ENCODE peak calls at places on chromosomes 16 and 17, in ten cellular contexts. P is ascending aorta, M is stomach, E is adrenal gland, F is breast epithelium, Q is H1, O is lung, A is psoas muscle, B is HCT116, U is left ventricle myocardium inferior. T is an unnamed sample.

GRCh38 chr17:82647593-82648164 is 565 bp downstream of the WDR45B start:
- DNase-seq in P (no peak), F (peak; percentile 23), M (peak; percentile 42), A (peak; percentile 53), O (peak; percentile 41), E (peak; percentile 47), U (no peak), B (no peak), Q (no peak), T (no peak)

GRCh38 chr17:64780096-64781012 is 118.2 kb upstream of the SMURF2 start:
- DNase-seq in M (peak; percentile 73), A (peak; percentile 54), U (peak; percentile 43), Q (no peak), F (peak; percentile 78), O (peak; percentile 83), P (no peak), E (peak; percentile 56), B (peak; percentile 84), T (no peak)

GRCh38 chr17:63165420-63165819 is 199.4 kb downstream of the TANC2 start:
- DNase-seq in Q (no peak), B (no peak), O (no peak), P (no peak), U (no peak), F (no peak), E (no peak), M (no peak), A (no peak), T (no peak)

GRCh38 chr16:79864032-79864780 is 263.7 kb upstream of the MAF start:
- DNase-seq in E (no peak), U (no peak), P (no peak), F (no peak), Q (no peak), M (no peak), A (no peak), B (no peak), O (no peak), T (no peak)

GRCh38 chr16:30948956-30949654 is at the start of gene ORAI3:
- DNase-seq in E (peak; percentile 86), O (peak; percentile 75), Q (no peak), M (peak; percentile 77), P (no peak), B (no peak), A (peak; percentile 77), F (peak; percentile 68), U (peak; percentile 84), T (no peak)

GRCh38 chr16:67235816-67236547 is 9.1 kb downstream of the TMEM208 start:
- DNase-seq in A (no peak), P (no peak), F (no peak), E (no peak), Q (no peak), B (no peak), M (no peak), U (no peak), O (no peak), T (no peak)

GRCh38 chr17:556431-556995 is 158.1 kb downstream of the VPS53 start:
- DNase-seq in F (no peak), Q (no peak), P (no peak), U (no peak), E (no peak), M (no peak), O (no peak), A (no peak), B (no peak), T (no peak)

GRCh38 chr16:66250686-66251405 is 115.6 kb upstream of the CDH5 start:
- DNase-seq in M (peak; percentile 36), U (peak; percentile 84), E (peak; percentile 51), O (peak; percentile 61), B (no peak), F (peak; percentile 87), Q (no peak), P (no peak), A (peak; percentile 81), T (no peak)

GRCh38 chr16:19744670-19745069 is 26.6 kb downstream of the IQCK start:
- DNase-seq in B (no peak), Q (no peak), P (no peak), A (no peak), O (no peak), E (no peak), F (no peak), M (no peak), U (no peak), T (no peak)

DNA sequence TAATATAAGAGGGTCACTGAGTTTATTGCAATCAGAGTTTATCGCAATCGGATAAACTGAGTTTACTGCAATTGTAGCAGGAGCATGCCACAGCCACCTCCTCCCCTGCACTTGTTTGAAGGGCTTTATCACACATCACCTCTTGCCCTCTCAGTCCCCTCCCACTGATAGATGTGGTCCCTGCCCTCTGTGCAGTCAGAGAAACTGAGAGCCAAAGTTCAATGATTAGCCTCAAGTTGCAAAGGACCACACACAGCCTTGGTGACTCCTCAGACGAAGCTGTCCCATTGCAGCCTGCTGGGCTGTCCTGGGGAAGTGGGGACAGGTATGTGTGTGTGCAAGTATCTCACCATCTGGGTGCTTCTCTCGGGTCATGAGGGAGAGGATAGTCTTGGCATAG is 13.6 kb downstream of the ACLY start:
- DNase-seq in Q (no peak), O (no peak), A (no peak), F (no peak), P (no peak), E (no peak), M (no peak), B (no peak), U (no peak), T (no peak)
- H3K36me3 ChIP-seq in Q (peaks cover 94% of the 10 kb centered on the region), O (peaks cover 23% of the 10 kb centered on the region), A (no peaks in the 10 kb centered on the region), F (peaks cover 4% of the 10 kb centered on the region), P (peaks cover 63% of the 10 kb centered on the region), E (no peaks in the 10 kb centered on the region), M (peaks cover 67% of the 10 kb centered on the region), B (peaks cover 71% of the 10 kb centered on the region), U (peaks cover 92% of the 10 kb centered on the region), T (peaks cover 3% of the 10 kb centered on the region)

DNA sequence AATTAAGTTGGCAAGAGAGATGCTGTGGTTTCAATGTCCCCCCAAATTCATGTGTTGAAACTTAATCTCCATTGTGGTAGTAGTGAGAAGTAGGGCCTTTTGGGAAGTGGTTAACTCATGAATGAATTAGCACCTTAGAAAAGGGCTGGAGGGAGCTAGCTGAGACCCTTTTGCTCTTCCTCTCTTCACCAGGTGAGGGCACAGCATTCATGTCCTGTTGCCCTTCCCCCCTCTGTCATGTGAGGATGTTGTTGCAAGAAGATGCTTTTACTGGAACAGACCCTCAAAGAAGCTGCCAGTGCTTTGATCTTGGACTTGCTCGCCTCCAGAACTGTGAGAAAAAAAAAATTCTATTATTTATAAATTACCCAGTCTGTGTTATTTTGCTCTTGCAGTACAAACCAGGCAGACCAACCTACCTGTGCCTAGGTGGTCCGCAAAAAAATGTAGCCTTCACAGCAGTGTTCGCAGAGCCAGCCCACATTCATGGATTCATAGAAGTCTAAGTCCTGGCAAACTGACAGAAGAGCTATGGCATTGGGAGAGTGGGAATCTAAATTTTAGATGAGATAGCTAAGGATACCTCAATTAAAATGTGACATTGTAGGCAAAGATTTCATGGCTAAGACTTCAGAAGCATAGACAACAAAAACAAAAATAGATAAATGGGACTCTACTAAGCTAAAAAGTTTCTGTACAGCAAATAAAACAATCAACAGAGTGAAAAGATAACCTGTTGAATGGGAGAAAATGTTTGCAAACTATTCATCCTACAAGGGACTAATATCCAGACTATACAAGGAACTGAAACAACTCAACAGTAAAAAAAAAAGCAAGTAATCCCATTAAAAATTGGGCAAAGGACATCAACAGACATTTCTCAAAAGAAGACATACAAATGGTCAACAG is 32.0 kb upstream of the ABCA5 start:
- DNase-seq in U (no peak), B (peak; percentile 26), E (no peak), Q (peak; percentile 21), F (no peak), O (no peak), P (no peak), A (no peak), M (no peak), T (no peak)
- H3K36me3 ChIP-seq in U (no peaks in the 10 kb centered on the region), B (no peaks in the 10 kb centered on the region), E (no peaks in the 10 kb centered on the region), Q (no peaks in the 10 kb centered on the region), F (no peaks in the 10 kb centered on the region), O (no peaks in the 10 kb centered on the region), P (no peaks in the 10 kb centered on the region), A (no peaks in the 10 kb centered on the region), M (no peaks in the 10 kb centered on the region), T (no peaks in the 10 kb centered on the region)

GRCh38 chr16:87731607-87732006 is 34.2 kb downstream of the KLHDC4 start:
- DNase-seq in M (no peak), Q (no peak), F (no peak), P (no peak), A (no peak), U (no peak), O (no peak), E (no peak), B (no peak), T (no peak)

GRCh38 chr16:87736003-87736382 is 29.8 kb downstream of the KLHDC4 start:
- DNase-seq in E (no peak), A (no peak), M (no peak), Q (no peak), U (no peak), B (no peak), F (no peak), O (no peak), P (no peak), T (no peak)

GRCh38 chr16:87735270-87736002 is 30.4 kb downstream of the KLHDC4 start:
- DNase-seq in B (no peak), O (no peak), U (no peak), A (no peak), P (no peak), E (no peak), F (no peak), M (no peak), Q (no peak), T (no peak)

GRCh38 chr16:87734644-87735043 is 31.1 kb downstream of the KLHDC4 start:
- DNase-seq in Q (no peak), A (no peak), O (no peak), U (no peak), M (no peak), P (no peak), E (no peak), F (no peak), B (no peak), T (no peak)

DNA sequence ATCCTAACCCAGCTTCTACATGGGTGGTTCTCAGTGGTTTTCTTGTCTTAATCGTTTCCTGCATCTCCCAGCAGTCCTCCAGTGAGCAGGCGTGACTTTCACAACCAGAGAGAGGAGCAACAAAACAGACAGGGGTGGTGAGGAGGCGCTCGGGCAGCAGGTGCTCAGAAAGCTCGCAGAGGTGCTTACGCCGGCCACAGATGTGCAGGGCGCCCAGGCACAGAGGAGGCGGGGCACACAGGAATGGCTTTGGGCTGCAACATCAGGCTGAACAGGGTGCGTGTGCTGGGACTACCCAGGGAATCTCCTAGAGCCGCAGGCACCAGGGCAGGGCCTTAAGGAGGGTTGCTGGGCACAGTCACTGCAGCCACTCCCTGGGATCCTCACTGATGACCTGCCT is 32.6 kb downstream of the KLHDC4 start:
- DNase-seq in Q (no peak), B (no peak), O (no peak), E (no peak), A (no peak), F (no peak), P (no peak), U (no peak), M (no peak), T (no peak)
- H3K36me3 ChIP-seq in Q (peaks cover 13% of the 10 kb centered on the region), B (peaks cover 29% of the 10 kb centered on the region), O (peaks cover 3% of the 10 kb centered on the region), E (no peaks in the 10 kb centered on the region), A (no peaks in the 10 kb centered on the region), F (no peaks in the 10 kb centered on the region), P (peaks cover 23% of the 10 kb centered on the region), U (peaks cover 28% of the 10 kb centered on the region), M (peaks cover 27% of the 10 kb centered on the region), T (no peaks in the 10 kb centered on the region)

DNA sequence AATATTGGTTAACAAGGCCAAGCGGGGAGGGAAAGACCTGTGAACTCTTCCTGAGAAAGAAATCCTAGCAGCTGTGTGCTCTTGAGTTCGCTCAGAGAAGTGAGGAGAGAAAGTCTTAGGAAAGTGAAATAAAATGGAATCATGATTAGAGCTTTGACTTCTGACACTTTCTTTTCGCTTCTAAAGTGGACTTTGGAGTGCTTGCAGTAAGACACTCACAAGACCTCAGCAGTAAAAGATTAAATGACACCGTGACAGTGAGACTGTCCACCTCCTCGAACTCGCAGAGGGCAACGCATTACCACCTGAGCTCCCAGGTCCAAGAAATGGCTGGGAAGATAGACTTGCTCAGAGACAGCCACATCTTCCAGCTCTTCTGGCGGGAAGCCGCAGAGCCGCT is 71.2 kb downstream of the RNF213 start:
- DNase-seq in A (no peak), F (no peak), M (no peak), U (no peak), B (no peak), O (no peak), P (no peak), E (no peak), Q (no peak), T (no peak)
- H3K36me3 ChIP-seq in A (peaks cover 4% of the 10 kb centered on the region), F (peaks cover 15% of the 10 kb centered on the region), M (peaks cover 76% of the 10 kb centered on the region), U (peaks cover 94% of the 10 kb centered on the region), B (peaks cover 11% of the 10 kb centered on the region), O (peaks cover 40% of the 10 kb centered on the region), P (peaks cover 95% of the 10 kb centered on the region), E (no peaks in the 10 kb centered on the region), Q (peaks cover 44% of the 10 kb centered on the region), T (peaks cover 70% of the 10 kb centered on the region)

T was measured in vagina.